ENCODE peak calls at places on chromosome 15, in four cellular contexts. P is mesenchymal stem cell, V is neuronal stem cell, L is H9. G is an unnamed sample.

GRCh38 chr15:65576669-65577068 is 34.3 kb downstream of the INTS14 start:
- DNase-seq in P (peak), V (no peak), L (no peak), G (peak)

GRCh38 chr15:77251662-77252061 is 168.2 kb downstream of the PEAK1 start:
- DNase-seq in P (peak), V (peak), L (peak), G (peak)

GRCh38 chr15:95590533-95591044 is 739.9 kb upstream of the NR2F2 start:
- DNase-seq in P (peak), V (no peak), L (no peak), G (no peak)

GRCh38 chr15:83053151-83053550 is 13.9 kb downstream of the BTBD1 start:
- DNase-seq in P (peak), V (no peak), L (no peak), G (peak)

GRCh38 chr15:60787737-60788513 is 309.0 kb upstream of the ICE2 start:
- DNase-seq in P (no peak), V (no peak), L (no peak), G (no peak)

GRCh38 chr15:87045741-87046140 is 966.1 kb downstream of the AGBL1 start:
- DNase-seq in P (no peak), V (no peak), L (no peak), G (no peak)

GRCh38 chr15:64310036-64310435 is 45.9 kb downstream of the CSNK1G1 start:
- DNase-seq in P (no peak), V (no peak), L (no peak), G (no peak)

GRCh38 chr15:62706361-62706760 is 336.2 kb upstream of the TPM1 start:
- DNase-seq in P (no peak), V (no peak), L (no peak), G (no peak)

GRCh38 chr15:48029656-48030055 is 91.1 kb upstream of the SLC24A5 start:
- DNase-seq in P (no peak), V (no peak), L (no peak), G (no peak)

GRCh38 chr15:94607176-94607654 is 375.9 kb downstream of the MCTP2 start:
- DNase-seq in P (peak), V (no peak), L (no peak), G (no peak)

GRCh38 chr15:32908135-32908801 is 190.5 kb downstream of the GREM1 start:
- DNase-seq in P (peak), V (no peak), L (no peak), G (peak)

GRCh38 chr15:39028069-39028468 is 463.5 kb upstream of the RASGRP1 start:
- DNase-seq in P (peak), V (no peak), L (no peak), G (peak)

GRCh38 chr15:57319919-57320542 is 56.3 kb upstream of the CGNL1 start:
- DNase-seq in P (no peak), V (no peak), L (no peak), G (no peak)

GRCh38 chr15:69424748-69425413 is 10.7 kb downstream of the KIF23 start:
- DNase-seq in P (no peak), V (no peak), L (no peak), G (peak)

GRCh38 chr15:38354321-38354929 is 99.5 kb upstream of the FAM98B start:
- DNase-seq in P (peak), V (peak), L (peak), G (peak)

GRCh38 chr15:31270767-31271166 is 55.9 kb upstream of the KLF13 start:
- DNase-seq in P (no peak), V (peak), L (peak), G (no peak)

GRCh38 chr15:57640935-57641682 is 49.4 kb downstream of the MYZAP start:
- DNase-seq in P (peak), V (peak), L (no peak), G (peak)

GRCh38 chr15:88385078-88385700 is 82.0 kb downstream of the MRPL46 start:
- DNase-seq in P (no peak), V (no peak), L (no peak), G (peak)

GRCh38 chr15:58466566-58466965 is 34.8 kb downstream of the LIPC start:
- DNase-seq in P (no peak), V (no peak), L (no peak), G (no peak)

GRCh38 chr15:31458591-31458990 is 132.0 kb downstream of the KLF13 start:
- DNase-seq in P (no peak), V (no peak), L (no peak), G (no peak)

GRCh38 chr15:56821721-56822425 is 88.6 kb upstream of the ZNF280D start:
- DNase-seq in P (peak), V (peak), L (peak), G (peak)

GRCh38 chr15:38692789-38693062 is 128.1 kb upstream of the RASGRP1 start:
- DNase-seq in P (no peak), V (no peak), L (no peak), G (no peak)

GRCh38 chr15:91857224-91857585 is 3.7 kb downstream of the SLCO3A1 start:
- DNase-seq in P (no peak), V (no peak), L (no peak), G (no peak)

GRCh38 chr15:32721594-32721993 is 3.8 kb downstream of the GREM1 start:
- DNase-seq in P (no peak), V (no peak), L (no peak), G (peak)

GRCh38 chr15:27458370-27459084 is 487.5 kb downstream of the GABRG3 start:
- DNase-seq in P (no peak), V (no peak), L (no peak), G (no peak)

GRCh38 chr15:65423977-65424679 is 1.4 kb upstream of the IGDCC4 start:
- DNase-seq in P (peak), V (no peak), L (no peak), G (peak)

GRCh38 chr15:93300796-93301195 is 211.8 kb upstream of the RGMA start:
- DNase-seq in P (no peak), V (no peak), L (no peak), G (no peak)

GRCh38 chr15:60798821-60799220 is 319.9 kb upstream of the ICE2 start:
- DNase-seq in P (peak), V (no peak), L (no peak), G (peak)

GRCh38 chr15:43193710-43194109 is 8.5 kb downstream of the CCNDBP1 start:
- DNase-seq in P (no peak), V (no peak), L (no peak), G (no peak)

GRCh38 chr15:42385206-42385979 is 26.1 kb downstream of the CAPN3 start:
- DNase-seq in P (peak), V (peak), L (peak), G (peak)

GRCh38 chr15:72098076-72098475 is 19.9 kb downstream of the MYO9A start:
- DNase-seq in P (no peak), V (no peak), L (no peak), G (no peak)

GRCh38 chr15:76196949-76197315 is 114.3 kb downstream of the ETFA start:
- DNase-seq in P (no peak), V (no peak), L (no peak), G (no peak)

GRCh38 chr15:81088496-81088895 is 45.6 kb upstream of the CFAP161 start:
- DNase-seq in P (no peak), V (no peak), L (no peak), G (no peak)

GRCh38 chr15:64247906-64248541 is 85.2 kb upstream of the PPIB start:
- DNase-seq in P (peak), V (peak), L (peak), G (peak)

GRCh38 chr15:74783808-74784175 is 1.9 kb downstream of the CSK start:
- DNase-seq in P (no peak), V (no peak), L (no peak), G (no peak)

GRCh38 chr15:74781673-74782595 is at the start of gene CSK:
- DNase-seq in P (peak), V (peak), L (peak), G (peak)

GRCh38 chr15:74784426-74784825 is 2.5 kb downstream of the CSK start:
- DNase-seq in P (no peak), V (no peak), L (no peak), G (no peak)

GRCh38 chr15:74782596-74783071 is 754 bp downstream of the CSK start:
- DNase-seq in P (peak), V (no peak), L (no peak), G (no peak)

DNA sequence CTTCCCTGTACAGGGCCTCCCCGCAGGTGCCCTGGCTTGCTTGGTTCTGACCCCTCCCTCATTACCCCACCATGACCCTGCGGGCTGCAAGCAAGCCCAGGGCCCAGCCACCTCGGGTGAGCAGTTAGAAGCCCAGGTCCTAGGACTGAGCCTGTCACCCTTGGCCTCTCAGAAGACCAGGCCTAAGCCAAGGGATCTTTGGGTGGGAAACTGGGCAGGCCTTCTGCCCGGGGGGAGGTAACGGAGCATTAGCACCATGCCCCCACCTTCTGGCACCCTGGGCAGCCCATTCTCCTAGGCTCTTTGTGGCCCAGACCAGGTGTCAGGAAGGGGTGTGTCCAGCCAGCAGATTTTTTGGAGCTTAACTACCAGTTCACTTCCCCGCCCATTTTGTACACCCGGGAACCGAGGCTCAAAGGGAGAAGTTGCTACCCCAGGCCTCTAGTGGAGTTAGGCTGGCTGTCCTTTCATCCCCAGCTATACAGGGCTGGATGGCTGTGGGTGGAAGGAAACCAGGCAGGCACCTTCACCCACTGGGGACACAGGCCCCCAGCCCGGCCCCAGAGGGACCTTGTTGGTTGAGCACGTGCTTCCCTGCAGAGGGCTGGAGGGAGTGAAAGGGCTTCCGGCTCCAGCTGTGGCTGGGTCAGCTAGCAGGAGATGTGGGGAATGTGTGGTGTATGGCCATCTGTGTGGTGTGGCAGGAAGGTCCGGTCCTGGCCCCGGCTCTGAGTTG is 1.4 kb downstream of the CSK start:
- DNase-seq in P (peak), V (no peak), L (no peak), G (peak)
- H4K91ac ChIP-seq in P (peak), V (no peak), L (no peak), G (peak)

DNA sequence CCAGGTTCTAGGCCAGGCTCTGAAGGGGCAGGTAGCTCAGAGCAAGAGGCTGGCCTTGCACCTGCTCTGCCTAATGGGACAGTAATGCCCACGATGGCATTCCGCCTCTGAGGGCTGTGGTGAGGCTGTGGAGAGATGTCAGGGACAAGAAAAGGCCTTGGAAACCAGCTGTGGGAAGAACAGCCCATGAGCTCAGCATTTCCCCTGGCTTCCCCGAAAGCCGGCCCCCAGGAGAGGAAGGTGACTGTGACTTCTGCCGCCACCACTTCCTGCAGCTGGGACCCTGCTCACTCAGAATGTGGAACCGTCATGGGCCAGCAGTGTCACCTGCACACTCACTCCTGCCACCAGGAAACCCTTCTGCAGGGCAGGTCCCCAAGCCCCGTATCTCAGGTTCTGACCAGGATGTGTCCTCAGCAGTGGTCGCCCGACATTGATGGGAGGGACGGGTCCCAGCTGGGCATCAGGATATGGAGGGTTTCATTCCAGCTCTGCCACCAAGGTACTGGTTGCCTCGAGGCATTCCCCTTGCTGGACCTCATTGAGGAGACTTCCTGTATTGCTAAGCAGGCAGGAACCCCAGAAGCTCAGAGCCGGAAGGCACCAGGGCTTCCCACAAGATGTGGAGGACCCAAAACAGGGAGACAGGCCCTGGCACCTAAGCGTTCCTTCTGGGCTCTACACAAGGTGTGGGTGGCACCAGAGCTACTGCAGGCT is 30.7 kb downstream of the SEMA7A start:
- DNase-seq in P (no peak), V (no peak), L (no peak), G (no peak)
- H4K91ac ChIP-seq in P (no peak), V (no peak), L (no peak), G (no peak)

GRCh38 chr15:67146214-67146613 is 80.8 kb downstream of the SMAD3 start:
- DNase-seq in P (peak), V (no peak), L (no peak), G (peak)

GRCh38 chr15:67145710-67146109 is 80.3 kb downstream of the SMAD3 start:
- DNase-seq in P (no peak), V (no peak), L (no peak), G (no peak)

GRCh38 chr15:67146875-67147381 is 81.5 kb downstream of the SMAD3 start:
- DNase-seq in P (peak), V (no peak), L (no peak), G (peak)

GRCh38 chr15:67148196-67148701 is 82.8 kb downstream of the SMAD3 start:
- DNase-seq in P (peak), V (no peak), L (no peak), G (peak)

DNA sequence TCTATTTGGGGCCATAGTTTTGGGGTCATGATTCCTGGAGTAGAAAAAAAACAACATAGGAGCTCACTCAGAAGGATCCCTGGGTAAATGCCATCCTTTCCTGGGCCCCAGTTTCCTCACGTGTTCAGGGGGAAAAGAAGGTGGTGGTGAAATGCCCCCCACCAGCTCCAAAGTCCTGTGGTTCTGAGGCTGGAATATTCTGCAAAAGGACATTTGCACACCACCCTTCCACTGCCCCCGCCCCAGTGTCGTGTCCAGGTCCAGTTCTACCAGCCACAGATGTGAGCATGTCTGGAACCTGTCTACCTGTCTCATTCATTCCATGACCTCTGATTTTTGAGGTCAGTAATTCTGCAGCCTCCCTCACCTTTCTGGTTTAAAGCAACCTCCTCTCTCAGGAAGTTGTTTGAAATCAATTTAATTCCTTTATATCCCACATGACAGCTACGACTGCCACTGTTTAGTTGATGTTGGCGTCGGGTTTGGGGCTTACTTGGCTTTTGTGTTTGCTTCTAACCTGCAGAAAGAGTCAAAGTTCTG is 82.1 kb downstream of the SMAD3 start:
- DNase-seq in P (no peak), V (no peak), L (no peak), G (no peak)
- H4K91ac ChIP-seq in P (peak), V (no peak), L (no peak), G (peak)

DNA sequence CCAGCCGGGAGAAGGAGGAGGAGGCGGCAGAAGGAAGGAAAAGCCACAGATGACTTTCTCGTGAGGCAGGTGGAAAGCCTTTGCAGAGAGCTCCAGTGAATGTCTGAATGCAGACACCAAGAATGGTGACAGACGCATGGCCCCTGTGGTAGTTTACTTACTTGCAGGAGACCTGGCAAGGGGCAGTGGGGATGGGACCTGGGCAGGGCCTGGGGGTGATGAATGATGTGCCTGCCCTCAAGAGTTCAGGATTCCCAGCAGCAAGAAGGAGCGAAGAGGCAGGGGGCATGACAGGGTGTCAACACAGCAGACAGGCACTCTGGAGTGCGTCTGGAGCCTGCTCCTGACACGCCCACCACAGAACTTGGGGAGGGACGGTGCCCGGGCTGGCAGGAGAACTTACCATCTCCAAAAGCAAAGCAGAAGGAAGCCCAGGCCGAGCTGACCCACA is 260.5 kb upstream of the LYSMD4 start:
- DNase-seq in P (no peak), V (no peak), L (no peak), G (no peak)
- H4K91ac ChIP-seq in P (no peak), V (no peak), L (no peak), G (no peak)

GRCh38 chr15:98620020-98620419 is 28.3 kb upstream of the IGF1R start:
- DNase-seq in P (no peak), V (no peak), L (no peak), G (no peak)
- H4K91ac ChIP-seq in P (no peak), V (no peak), L (no peak), G (no peak)

GRCh38 chr15:101381671-101382212 is 86.7 kb upstream of the SNRPA1 start:
- DNase-seq in P (no peak), V (no peak), L (no peak), G (no peak)
- H4K91ac ChIP-seq in P (no peak), V (no peak), L (no peak), G (no peak)

DNA sequence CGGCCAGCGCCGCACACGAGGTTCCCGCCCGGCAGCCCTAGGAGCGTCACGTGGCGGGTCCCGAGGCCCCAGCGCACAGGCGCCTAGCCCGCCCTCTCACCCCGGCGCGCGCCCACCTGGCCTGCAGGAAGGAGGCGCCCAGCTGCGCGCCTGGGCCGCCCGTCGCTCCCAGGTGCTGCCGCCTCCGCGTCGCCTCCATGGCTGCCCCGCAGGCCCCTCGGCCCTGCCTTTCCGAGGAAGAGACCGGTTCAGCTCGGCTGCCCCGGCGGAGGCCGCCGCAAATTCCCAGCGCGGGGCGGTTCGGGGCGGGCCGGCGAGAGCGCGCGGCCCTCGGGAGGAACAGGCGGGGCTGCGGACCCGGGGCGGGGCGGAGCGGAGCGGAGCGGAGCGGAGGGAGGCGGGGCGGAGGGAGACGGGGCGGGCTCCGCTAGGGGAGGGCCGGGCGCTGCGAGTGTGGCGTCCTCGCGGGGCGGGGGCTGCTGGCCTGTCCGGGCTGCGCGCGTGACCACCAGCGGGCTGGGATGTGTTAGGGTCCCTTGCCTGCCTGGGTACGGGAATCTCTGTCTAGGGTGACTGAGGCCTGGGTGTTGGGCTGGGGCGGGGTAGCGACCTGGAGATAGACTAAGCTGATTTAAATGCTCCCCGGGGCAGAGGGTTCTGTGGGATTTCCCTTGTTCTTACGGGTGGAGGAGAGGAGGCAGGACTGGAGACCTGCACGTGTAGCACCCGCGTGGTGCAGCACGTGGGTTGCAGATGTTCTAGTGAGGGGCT is at the start of gene CLN6:
- DNase-seq in P (peak), V (peak), L (peak), G (peak)
- H4K91ac ChIP-seq in P (peak), V (peak), L (no peak), G (peak)